ENCODE peak calls at places on chromosomes 13 and 19, in seven cellular contexts. One of them, this sample, is unnamed.

GRCh38 chr19:14440049-14440448 is 6.9 kb downstream of the PKN1 start:
- DNase-seq in GM12865: peak; percentile 88
- DNase-seq in fibroblast of mammary gland: no peak
- DNase-seq in pancreas: no peak
- DNase-seq in breast epithelium: no peak
- DNase-seq in CD8-positive, alpha-beta T cell: peak; percentile 77
- DNase-seq in A549: no peak
- DNase-seq in this sample: no peak

GRCh38 chr13:72638059-72638815 is 89.2 kb downstream of the MZT1 start:
- DNase-seq in pancreas: no peak
- DNase-seq in A549: no peak
- DNase-seq in GM12865: no peak
- DNase-seq in CD8-positive, alpha-beta T cell: no peak
- DNase-seq in breast epithelium: no peak
- DNase-seq in fibroblast of mammary gland: no peak
- DNase-seq in this sample: no peak

GRCh38 chr19:13044160-13044853 is 49.0 kb downstream of the NFIX start:
- DNase-seq in A549: no peak
- DNase-seq in pancreas: no peak
- DNase-seq in CD8-positive, alpha-beta T cell: peak; percentile 34
- DNase-seq in breast epithelium: no peak
- DNase-seq in GM12865: no peak
- DNase-seq in fibroblast of mammary gland: peak; percentile 59
- DNase-seq in this sample: no peak

GRCh38 chr19:41264581-41265375 is 606 bp downstream of the HNRNPUL1 start:
- DNase-seq in GM12865: peak; percentile 77
- DNase-seq in A549: peak; percentile 56
- DNase-seq in pancreas: peak; percentile 34
- DNase-seq in breast epithelium: peak; percentile 56
- DNase-seq in CD8-positive, alpha-beta T cell: peak; percentile 38
- DNase-seq in fibroblast of mammary gland: peak; percentile 39
- DNase-seq in this sample: no peak

GRCh38 chr19:11798391-11799296 is at the start of gene ZNF491:
- DNase-seq in pancreas: peak; percentile 94
- DNase-seq in breast epithelium: peak; percentile 88
- DNase-seq in fibroblast of mammary gland: peak; percentile 83
- DNase-seq in A549: no peak
- DNase-seq in CD8-positive, alpha-beta T cell: peak; percentile 78
- DNase-seq in GM12865: peak; percentile 84
- DNase-seq in this sample: peak; percentile 93

GRCh38 chr19:45645068-45645630 is 6.0 kb upstream of the EML2 start:
- DNase-seq in CD8-positive, alpha-beta T cell: no peak
- DNase-seq in fibroblast of mammary gland: no peak
- DNase-seq in breast epithelium: no peak
- DNase-seq in GM12865: no peak
- DNase-seq in pancreas: no peak
- DNase-seq in A549: no peak
- DNase-seq in this sample: no peak

GRCh38 chr19:6693681-6694080 is 23.7 kb upstream of the TNFSF14 start:
- DNase-seq in GM12865: peak; percentile 51
- DNase-seq in pancreas: no peak
- DNase-seq in fibroblast of mammary gland: no peak
- DNase-seq in CD8-positive, alpha-beta T cell: no peak
- DNase-seq in breast epithelium: no peak
- DNase-seq in A549: peak; percentile 42
- DNase-seq in this sample: no peak

GRCh38 chr13:79571147-79571546 is 90.2 kb downstream of the NDFIP2 start:
- DNase-seq in CD8-positive, alpha-beta T cell: no peak
- DNase-seq in A549: no peak
- DNase-seq in GM12865: no peak
- DNase-seq in breast epithelium: no peak
- DNase-seq in fibroblast of mammary gland: no peak
- DNase-seq in pancreas: no peak
- DNase-seq in this sample: no peak

GRCh38 chr13:89878904-89879303 is 1468.6 kb upstream of the MIR17HG start:
- DNase-seq in fibroblast of mammary gland: no peak
- DNase-seq in A549: no peak
- DNase-seq in breast epithelium: no peak
- DNase-seq in pancreas: no peak
- DNase-seq in GM12865: no peak
- DNase-seq in CD8-positive, alpha-beta T cell: no peak
- DNase-seq in this sample: no peak

GRCh38 chr19:23779645-23780044 is 21.0 kb upstream of the ZNF681 start:
- DNase-seq in pancreas: no peak
- DNase-seq in fibroblast of mammary gland: no peak
- DNase-seq in breast epithelium: no peak
- DNase-seq in CD8-positive, alpha-beta T cell: no peak
- DNase-seq in GM12865: no peak
- DNase-seq in A549: no peak
- DNase-seq in this sample: no peak

GRCh38 chr13:111429064-111429558 is 108.7 kb downstream of the TEX29 start:
- DNase-seq in GM12865: peak; percentile 29
- DNase-seq in A549: peak; percentile 29
- DNase-seq in CD8-positive, alpha-beta T cell: peak; percentile 4
- DNase-seq in fibroblast of mammary gland: peak; percentile 30
- DNase-seq in pancreas: peak; percentile 66
- DNase-seq in breast epithelium: no peak
- DNase-seq in this sample: no peak

GRCh38 chr13:29887651-29888050 is 37.2 kb upstream of the UBL3 start:
- DNase-seq in fibroblast of mammary gland: no peak
- DNase-seq in A549: no peak
- DNase-seq in GM12865: no peak
- DNase-seq in pancreas: no peak
- DNase-seq in breast epithelium: no peak
- DNase-seq in CD8-positive, alpha-beta T cell: no peak
- DNase-seq in this sample: no peak

GRCh38 chr13:60369242-60369641 is 27.8 kb upstream of the TDRD3 start:
- DNase-seq in breast epithelium: no peak
- DNase-seq in CD8-positive, alpha-beta T cell: no peak
- DNase-seq in fibroblast of mammary gland: no peak
- DNase-seq in pancreas: no peak
- DNase-seq in GM12865: no peak
- DNase-seq in A549: no peak
- DNase-seq in this sample: no peak

GRCh38 chr13:94323746-94324408 is 155.6 kb downstream of the DCT start:
- DNase-seq in A549: no peak
- DNase-seq in pancreas: no peak
- DNase-seq in fibroblast of mammary gland: no peak
- DNase-seq in breast epithelium: no peak
- DNase-seq in CD8-positive, alpha-beta T cell: peak; percentile 13
- DNase-seq in GM12865: peak; percentile 62
- DNase-seq in this sample: no peak

GRCh38 chr13:20796791-20797513 is 23.2 kb upstream of the EEF1AKMT1 start:
- DNase-seq in GM12865: no peak
- DNase-seq in breast epithelium: no peak
- DNase-seq in CD8-positive, alpha-beta T cell: no peak
- DNase-seq in A549: no peak
- DNase-seq in fibroblast of mammary gland: peak; percentile 21
- DNase-seq in pancreas: no peak
- DNase-seq in this sample: no peak

GRCh38 chr19:38792250-38793111 is 3.5 kb downstream of the LGALS7B start:
- DNase-seq in breast epithelium: no peak
- DNase-seq in A549: no peak
- DNase-seq in fibroblast of mammary gland: peak; percentile 18
- DNase-seq in pancreas: no peak
- DNase-seq in CD8-positive, alpha-beta T cell: peak; percentile 23
- DNase-seq in GM12865: peak; percentile 55
- DNase-seq in this sample: no peak

DNA sequence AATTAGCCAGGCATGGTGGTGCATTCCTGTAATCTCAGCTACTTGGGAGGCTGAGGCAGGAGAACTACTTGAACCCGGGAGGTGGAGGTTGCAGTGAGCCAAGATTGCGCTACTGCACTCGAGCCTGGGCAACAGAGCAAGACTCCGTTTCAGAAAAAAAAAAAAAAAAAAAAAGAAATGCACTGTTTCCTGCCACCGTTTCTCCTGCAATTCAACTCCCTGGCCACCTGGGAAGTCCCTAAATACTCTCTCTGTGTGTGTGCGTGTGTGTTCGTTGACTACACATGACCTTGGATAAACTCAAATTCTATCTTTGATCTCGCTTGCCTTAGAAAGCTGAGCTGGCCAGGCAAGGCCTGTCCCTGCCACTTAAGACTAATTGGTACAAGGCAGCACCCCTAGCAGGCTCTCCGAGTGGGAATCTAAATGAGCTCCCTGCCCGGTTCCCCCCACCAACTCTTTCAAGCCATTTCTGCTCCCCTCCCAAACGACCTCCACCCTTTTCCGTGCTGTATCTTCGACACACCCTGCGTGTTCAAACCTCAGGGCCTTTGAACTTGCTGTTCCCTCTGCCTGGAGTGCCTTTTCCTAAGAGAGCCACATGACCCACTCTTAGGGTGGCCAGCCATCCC is 5.2 kb upstream of the BCAT2 start:
- DNase-seq in breast epithelium: no peak
- DNase-seq in CD8-positive, alpha-beta T cell: no peak
- DNase-seq in A549: peak; percentile 81
- DNase-seq in GM12865: peak; percentile 78
- DNase-seq in fibroblast of mammary gland: no peak
- DNase-seq in pancreas: peak; percentile 68
- DNase-seq in this sample: no peak
- TF ChIP-seq CTCF in breast epithelium: peak; percentile 27
- TF ChIP-seq CTCF in CD8-positive, alpha-beta T cell: no peak
- TF ChIP-seq CTCF in A549: no peak
- TF ChIP-seq CTCF in GM12865: no peak
- TF ChIP-seq CTCF in fibroblast of mammary gland: no peak
- TF ChIP-seq CTCF in pancreas: no peak
- TF ChIP-seq CTCF in this sample: no peak

GRCh38 chr19:51065221-51065960 is 499 bp upstream of the KLK13 start:
- DNase-seq in A549: no peak
- DNase-seq in breast epithelium: no peak
- DNase-seq in CD8-positive, alpha-beta T cell: no peak
- DNase-seq in GM12865: no peak
- DNase-seq in pancreas: no peak
- DNase-seq in fibroblast of mammary gland: no peak
- DNase-seq in this sample: no peak
- H3K4me3 ChIP-seq in A549: peak overlapping the region; percentile 46
- H3K4me3 ChIP-seq in breast epithelium: peak overlapping the region; percentile 58
- H3K4me3 ChIP-seq in CD8-positive, alpha-beta T cell: peak overlapping the region; percentile 39
- H3K4me3 ChIP-seq in GM12865: no peak overlapping the region
- H3K4me3 ChIP-seq in pancreas: no peak overlapping the region
- H3K4me3 ChIP-seq in fibroblast of mammary gland: no peak overlapping the region
- H3K4me3 ChIP-seq in this sample: no peak overlapping the region

DNA sequence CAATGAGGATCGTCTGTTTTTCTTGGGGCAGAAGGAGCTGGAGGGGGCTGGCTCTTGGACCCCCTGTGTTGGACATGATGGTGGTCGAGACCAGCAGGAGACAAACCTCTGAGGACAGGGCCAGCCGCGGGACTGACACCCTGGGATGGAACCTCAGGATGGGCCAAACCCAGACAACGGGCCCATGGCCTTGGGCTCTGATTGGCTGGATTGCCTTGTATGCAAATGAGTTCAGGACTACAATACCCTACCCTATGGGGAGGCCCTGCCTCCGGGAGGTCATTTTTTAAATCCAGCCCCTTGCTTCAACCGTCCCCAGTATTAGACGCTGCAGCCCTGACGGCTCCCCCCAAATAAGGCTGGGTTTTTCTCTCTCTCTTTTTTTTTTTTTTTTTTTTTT is 22.0 kb downstream of the SLC5A5 start:
- DNase-seq in A549: no peak
- DNase-seq in CD8-positive, alpha-beta T cell: no peak
- DNase-seq in pancreas: no peak
- DNase-seq in GM12865: no peak
- DNase-seq in fibroblast of mammary gland: no peak
- DNase-seq in breast epithelium: no peak
- DNase-seq in this sample: no peak
- TF ChIP-seq CTCF in A549: no peak
- TF ChIP-seq CTCF in CD8-positive, alpha-beta T cell: no peak
- TF ChIP-seq CTCF in pancreas: no peak
- TF ChIP-seq CTCF in GM12865: no peak
- TF ChIP-seq CTCF in fibroblast of mammary gland: no peak
- TF ChIP-seq CTCF in breast epithelium: no peak
- TF ChIP-seq CTCF in this sample: no peak

GRCh38 chr19:16281743-16282142 is 42.9 kb upstream of the KLF2 start:
- DNase-seq in fibroblast of mammary gland: no peak
- DNase-seq in A549: no peak
- DNase-seq in breast epithelium: no peak
- DNase-seq in CD8-positive, alpha-beta T cell: no peak
- DNase-seq in pancreas: no peak
- DNase-seq in GM12865: no peak
- DNase-seq in this sample: no peak

GRCh38 chr19:16285769-16286564 is 38.7 kb upstream of the KLF2 start:
- DNase-seq in fibroblast of mammary gland: no peak
- DNase-seq in A549: no peak
- DNase-seq in CD8-positive, alpha-beta T cell: no peak
- DNase-seq in breast epithelium: no peak
- DNase-seq in pancreas: no peak
- DNase-seq in GM12865: no peak
- DNase-seq in this sample: peak; percentile 45

GRCh38 chr19:16288544-16288943 is 36.1 kb upstream of the KLF2 start:
- DNase-seq in CD8-positive, alpha-beta T cell: no peak
- DNase-seq in A549: no peak
- DNase-seq in fibroblast of mammary gland: peak; percentile 21
- DNase-seq in pancreas: no peak
- DNase-seq in breast epithelium: no peak
- DNase-seq in GM12865: no peak
- DNase-seq in this sample: no peak

GRCh38 chr19:16283103-16283469 is 41.5 kb upstream of the KLF2 start:
- DNase-seq in fibroblast of mammary gland: no peak
- DNase-seq in CD8-positive, alpha-beta T cell: no peak
- DNase-seq in GM12865: no peak
- DNase-seq in pancreas: no peak
- DNase-seq in A549: no peak
- DNase-seq in breast epithelium: no peak
- DNase-seq in this sample: no peak
- H3K4me3 ChIP-seq in fibroblast of mammary gland: no peak overlapping the region
- H3K4me3 ChIP-seq in CD8-positive, alpha-beta T cell: no peak overlapping the region
- H3K4me3 ChIP-seq in GM12865: no peak overlapping the region
- H3K4me3 ChIP-seq in pancreas: no peak overlapping the region
- H3K4me3 ChIP-seq in A549: no peak overlapping the region
- H3K4me3 ChIP-seq in breast epithelium: peak overlapping the region; percentile 61
- H3K4me3 ChIP-seq in this sample: peak overlapping the region; percentile 28

DNA sequence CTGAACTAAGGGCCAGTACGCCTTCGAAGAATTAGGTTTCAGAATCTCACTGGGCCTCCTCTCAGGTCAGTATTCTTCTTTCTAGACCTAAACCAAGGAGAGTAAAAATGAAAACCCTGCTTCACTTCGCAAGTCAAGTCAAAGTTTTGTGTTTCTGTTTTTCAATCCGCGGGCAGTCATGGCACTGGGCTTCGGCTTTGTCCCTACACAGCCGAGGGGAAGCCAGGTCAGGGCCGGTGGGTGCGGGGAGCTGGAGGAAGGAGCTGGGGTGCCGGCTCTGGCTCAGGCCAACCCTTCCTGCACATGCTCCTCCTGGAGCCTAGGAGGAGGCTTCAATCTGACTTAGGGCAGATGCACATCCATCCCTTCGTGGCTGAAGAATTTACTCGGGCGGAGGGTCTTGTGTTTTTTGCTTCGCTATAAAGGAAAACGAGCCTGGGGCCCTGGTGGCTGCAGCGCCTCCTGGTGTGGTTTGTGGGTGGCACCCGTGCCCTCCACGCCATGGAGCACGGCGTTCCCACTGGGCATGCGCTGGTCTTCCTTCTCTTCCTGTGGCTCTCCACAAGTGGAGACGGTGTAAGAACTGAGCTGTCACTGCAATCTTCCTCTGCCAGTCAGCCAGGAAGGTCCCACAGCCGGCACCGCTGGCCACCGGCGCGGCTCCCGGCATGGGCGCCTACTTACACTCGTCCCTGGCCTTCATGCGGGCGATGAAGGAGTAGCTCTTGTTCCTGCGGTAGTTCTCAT is 22.5 kb downstream of the C19orf44 start:
- DNase-seq in fibroblast of mammary gland: no peak
- DNase-seq in GM12865: no peak
- DNase-seq in A549: no peak
- DNase-seq in CD8-positive, alpha-beta T cell: no peak
- DNase-seq in breast epithelium: no peak
- DNase-seq in pancreas: no peak
- DNase-seq in this sample: no peak
- TF ChIP-seq CTCF in fibroblast of mammary gland: no peak
- TF ChIP-seq CTCF in GM12865: no peak
- TF ChIP-seq CTCF in A549: no peak
- TF ChIP-seq CTCF in CD8-positive, alpha-beta T cell: no peak
- TF ChIP-seq CTCF in breast epithelium: no peak
- TF ChIP-seq CTCF in pancreas: no peak
- TF ChIP-seq CTCF in this sample: no peak

This sample was measured in dorsolateral prefrontal cortex.